ENCODE peak calls at places on chromosomes 5 and 9, in eight cellular contexts. Z is NCI-H2171; L is iPS DF 6.9; R is CD8-positive, alpha-beta memory T cell; W is body of pancreas; B is H7; N is activated CD8-positive, alpha-beta T cell treated with anti-CD3 and anti-CD28 coated beads, Interleukin-2, amount 10 ng/mL, durations not matched to agents 7 days and 5 days; T is breast epithelium. A is an unnamed sample.

GRCh38 chr5:57383093-57383861 is 99.3 kb downstream of the ACTBL2 start:
- DNase-seq in R (no peak), B (no peak), N (no peak), T (no peak), Z (no peak), W (no peak), L (no peak), A (no peak)

GRCh38 chr5:130323804-130324454 is 419.7 kb downstream of the CHSY3 start:
- DNase-seq in W (no peak), N (no peak), B (no peak), L (no peak), Z (no peak), T (no peak), R (no peak), A (no peak)

GRCh38 chr5:157816682-157817268 is 42.2 kb downstream of the CLINT1 start:
- DNase-seq in W (no peak), L (no peak), R (peak), N (no peak), T (no peak), Z (no peak), B (no peak), A (no peak)

GRCh38 chr9:125995706-125996105 is 248.5 kb downstream of the PBX3 start:
- DNase-seq in W (no peak), R (no peak), Z (no peak), L (no peak), N (no peak), T (no peak), B (no peak), A (no peak)

GRCh38 chr5:75324791-75325190 is 12.2 kb upstream of the HMGCR start:
- DNase-seq in T (no peak), L (no peak), W (no peak), B (no peak), R (no peak), Z (no peak), N (no peak), A (no peak)

GRCh38 chr9:124660341-124660801 is 110.7 kb downstream of the NR6A1 start:
- DNase-seq in R (peak), N (no peak), B (peak), L (no peak), W (no peak), T (no peak), Z (no peak), A (no peak)

GRCh38 chr5:14118551-14119320 is 24.4 kb upstream of the TRIO start:
- DNase-seq in B (peak), T (no peak), L (no peak), R (no peak), W (peak), Z (no peak), N (no peak), A (no peak)

GRCh38 chr5:14685757-14686156 is 21.2 kb downstream of the OTULIN start:
- DNase-seq in N (peak), B (peak), L (no peak), Z (peak), W (no peak), T (no peak), R (peak), A (no peak)

GRCh38 chr5:80592105-80592504 is 22.0 kb upstream of the ANKRD34B start:
- DNase-seq in B (no peak), L (no peak), R (no peak), W (no peak), T (no peak), N (no peak), Z (no peak), A (no peak)

GRCh38 chr9:104906441-104907277 is 21.3 kb downstream of the ABCA1 start:
- DNase-seq in L (no peak), B (no peak), W (peak), T (no peak), Z (no peak), N (no peak), R (no peak), A (no peak)

GRCh38 chr9:83451308-83451707 is 86.9 kb downstream of the FRMD3 start:
- DNase-seq in T (peak), L (no peak), N (no peak), B (no peak), R (no peak), Z (no peak), W (no peak), A (no peak)

GRCh38 chr5:113187879-113188278 is 211.3 kb downstream of the DCP2 start:
- DNase-seq in T (no peak), R (no peak), Z (no peak), N (no peak), B (no peak), W (no peak), L (no peak), A (no peak)

GRCh38 chr9:21677834-21678233 is 124.6 kb upstream of the MTAP start:
- DNase-seq in W (no peak), T (no peak), B (no peak), N (no peak), L (no peak), Z (no peak), R (no peak), A (no peak)

GRCh38 chr5:3225201-3225960 is 370.3 kb upstream of the IRX1 start:
- DNase-seq in N (no peak), B (no peak), R (no peak), T (no peak), L (no peak), Z (no peak), W (no peak), A (no peak)

GRCh38 chr5:57724836-57725235 is 242.2 kb upstream of the ACTBL2 start:
- DNase-seq in B (no peak), R (no peak), T (no peak), L (no peak), Z (no peak), N (no peak), W (no peak), A (no peak)

GRCh38 chr9:22214021-22214420 is 204.9 kb upstream of the CDKN2B start:
- DNase-seq in Z (no peak), R (no peak), B (no peak), W (no peak), L (no peak), T (no peak), N (no peak), A (no peak)

GRCh38 chr9:77985996-77986395 is 45.6 kb downstream of the GNAQ start:
- DNase-seq in R (no peak), W (peak), N (no peak), B (no peak), T (no peak), Z (no peak), L (no peak), A (no peak)

GRCh38 chr5:58794875-58795274 is 212.0 kb downstream of the RAB3C start:
- DNase-seq in L (no peak), N (no peak), W (no peak), T (no peak), B (no peak), Z (no peak), R (no peak), A (no peak)

GRCh38 chr9:138037140-138037539 is 159.6 kb downstream of the CACNA1B start:
- DNase-seq in L (no peak), W (no peak), R (no peak), N (no peak), Z (no peak), T (no peak), B (no peak), A (peak)

GRCh38 chr5:82666312-82666711 is 388.2 kb upstream of the RPS23 start:
- DNase-seq in N (no peak), B (no peak), T (no peak), L (no peak), R (no peak), Z (no peak), W (no peak), A (no peak)

GRCh38 chr5:149387982-149388381 is 8.9 kb upstream of the IL17B start:
- DNase-seq in B (no peak), N (no peak), R (no peak), Z (no peak), W (no peak), L (no peak), T (no peak), A (no peak)

GRCh38 chr9:37001461-37001860 is 32.6 kb downstream of the PAX5 start:
- DNase-seq in R (no peak), N (no peak), L (no peak), T (no peak), W (no peak), Z (no peak), B (no peak), A (no peak)

GRCh38 chr9:81374881-81375280 is 314.5 kb downstream of the TLE1 start:
- DNase-seq in W (no peak), B (no peak), R (no peak), Z (no peak), N (no peak), T (no peak), L (no peak), A (no peak)

GRCh38 chr5:114362977-114363721 is 1.3 kb downstream of the KCNN2 start:
- DNase-seq in L (no peak), Z (no peak), R (no peak), B (peak), N (no peak), W (peak), T (no peak), A (peak)

GRCh38 chr5:2751592-2752021 is at the start of gene IRX2:
- DNase-seq in Z (peak), R (no peak), B (peak), N (no peak), L (peak), W (peak), T (peak), A (peak)

GRCh38 chr9:133713211-133713959 is 24.8 kb downstream of the SARDH start:
- DNase-seq in N (no peak), B (peak), R (no peak), T (no peak), L (no peak), W (peak), Z (no peak), A (no peak)

GRCh38 chr9:86115886-86116285 is 16.5 kb upstream of the GOLM1 start:
- DNase-seq in W (no peak), T (no peak), Z (no peak), L (no peak), N (no peak), R (no peak), B (no peak), A (no peak)

GRCh38 chr5:133828727-133829126 is 139.7 kb downstream of the C5orf15 start:
- DNase-seq in W (no peak), R (no peak), Z (peak), T (no peak), B (peak), L (no peak), N (no peak), A (no peak)

GRCh38 chr5:45417285-45417996 is 278.7 kb downstream of the HCN1 start:
- DNase-seq in R (no peak), B (no peak), T (no peak), L (no peak), N (no peak), W (no peak), Z (no peak), A (no peak)

GRCh38 chr9:102113191-102113590 is 374.7 kb upstream of the GRIN3A start:
- DNase-seq in N (no peak), T (no peak), W (no peak), Z (no peak), B (no peak), R (no peak), L (no peak), A (no peak)

GRCh38 chr5:111853748-111854147 is 96.8 kb upstream of the NREP start:
- DNase-seq in W (no peak), R (no peak), B (no peak), Z (peak), N (no peak), L (no peak), T (no peak), A (no peak)